ENCODE peak calls at places on chromosomes 11 and 22, in six cellular contexts. Z, C, T, A, F and U are unnamed samples.

GRCh38 chr11:111833524-111833923 is 37.9 kb downstream of the ALG9 start:
- DNase-seq in Z (no peak), C (no peak), T (no peak), A (no peak), F (no peak), U (no peak)

GRCh38 chr22:42695294-42695693 is 25.4 kb downstream of the A4GALT start:
- DNase-seq in Z (no peak), C (no peak), T (no peak), A (no peak), F (peak), U (peak)

GRCh38 chr11:96752221-96752620 is 362.4 kb downstream of the JRKL start:
- DNase-seq in Z (no peak), C (no peak), T (no peak), A (no peak), F (no peak), U (peak)

GRCh38 chr11:101880208-101880607 is 34.6 kb upstream of the CEP126 start:
- DNase-seq in Z (no peak), C (no peak), T (no peak), A (peak), F (no peak), U (peak)

GRCh38 chr11:24163146-24163545 is 333.7 kb upstream of the LUZP2 start:
- DNase-seq in Z (no peak), C (no peak), T (no peak), A (no peak), F (no peak), U (no peak)

GRCh38 chr11:16881074-16881709 is 133.0 kb downstream of the PLEKHA7 start:
- DNase-seq in Z (no peak), C (peak), T (peak), A (no peak), F (peak), U (peak)

GRCh38 chr11:17240780-17241179 is 33.0 kb upstream of the PIK3C2A start:
- DNase-seq in Z (no peak), C (no peak), T (no peak), A (no peak), F (no peak), U (no peak)

GRCh38 chr11:117795726-117796455 is 1.1 kb downstream of the DSCAML1 start:
- DNase-seq in Z (no peak), C (no peak), T (no peak), A (no peak), F (no peak), U (no peak)

GRCh38 chr11:8333431-8334401 is 70.0 kb upstream of the LMO1 start:
- DNase-seq in Z (no peak), C (no peak), T (no peak), A (no peak), F (no peak), U (no peak)

GRCh38 chr11:107496011-107496410 is 38.4 kb upstream of the CWF19L2 start:
- DNase-seq in Z (no peak), C (no peak), T (no peak), A (no peak), F (no peak), U (peak)

GRCh38 chr11:69472766-69473519 is 8.5 kb upstream of the LINC01488 start:
- DNase-seq in Z (peak), C (no peak), T (no peak), A (no peak), F (no peak), U (no peak)

DNA sequence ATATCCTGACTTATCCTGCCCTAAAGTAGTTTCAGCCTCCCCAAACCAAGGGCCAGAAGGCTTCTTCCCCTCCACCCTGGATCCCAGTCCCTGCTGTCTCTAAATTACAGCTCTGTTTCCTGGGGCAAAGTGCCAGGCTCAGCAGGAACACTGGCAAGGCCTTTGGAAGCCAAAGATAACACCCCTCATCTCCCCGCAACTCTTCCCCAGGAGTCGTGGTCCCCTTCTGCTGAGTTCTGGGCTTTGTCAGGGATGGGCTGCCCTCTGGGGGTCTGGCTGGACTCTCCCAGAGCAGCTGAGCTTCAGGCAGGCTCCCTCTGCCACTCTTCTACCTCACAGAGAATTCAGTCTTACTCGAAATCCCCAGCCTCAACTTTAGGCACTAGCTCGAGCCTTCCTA is 53.8 kb upstream of the AMPD3 start:
- DNase-seq in Z (no peak), C (no peak), T (no peak), A (no peak), F (no peak), U (peak)
- TF ChIP-seq CTCF in Z (no peak), C (no peak), T (no peak), A (no peak), F (no peak), U (no peak)

DNA sequence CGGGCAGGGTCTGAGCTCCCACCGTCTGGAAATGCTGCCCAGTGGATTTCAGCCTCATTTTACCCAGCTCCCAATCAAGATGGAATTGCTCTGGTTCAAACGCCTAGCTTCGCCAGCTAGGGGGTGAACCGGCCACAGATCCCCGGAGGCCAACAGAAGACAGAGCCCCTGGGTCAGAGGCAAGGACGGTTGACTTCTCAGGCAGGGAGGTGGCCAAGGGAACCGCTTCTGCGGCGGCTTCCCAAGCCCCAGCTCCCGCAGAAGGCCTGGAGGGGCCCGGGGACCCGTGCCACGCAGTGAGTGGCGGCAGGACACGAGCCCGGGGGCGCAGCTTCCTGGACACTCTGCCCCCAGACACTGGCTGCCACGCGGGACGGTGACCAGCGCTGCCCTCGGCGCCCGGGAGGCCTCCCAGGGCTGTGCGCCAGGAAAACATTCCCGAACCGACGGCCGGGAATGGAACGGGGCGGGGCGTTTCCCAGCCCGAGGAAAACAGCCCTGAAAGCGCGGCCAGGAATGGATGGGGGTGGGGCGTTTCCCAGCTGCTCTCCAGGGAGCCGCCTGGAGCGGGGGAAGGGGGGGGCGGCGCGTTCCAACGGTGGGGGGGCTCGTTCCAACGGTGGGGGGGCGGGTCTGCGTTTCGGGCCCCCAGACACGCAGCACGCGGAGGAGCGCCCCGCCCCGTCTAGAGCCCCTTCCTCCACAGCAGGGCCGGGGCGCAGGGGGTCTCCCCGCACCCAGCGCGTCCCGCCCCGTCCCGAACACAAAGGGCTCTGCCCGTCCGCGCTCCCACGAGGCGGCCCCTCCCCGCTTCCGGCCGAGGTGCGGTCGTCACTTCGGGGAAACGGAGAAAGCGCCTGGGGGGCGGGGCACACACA is 13.5 kb upstream of the B4GALNT4 start:
- DNase-seq in Z (peak), C (peak), T (peak), A (peak), F (peak), U (peak)
- H3K4me3 ChIP-seq in Z (peak), C (peak), T (peak), A (peak), F (peak), U (peak)

GRCh38 chr11:67614730-67615454 is 8.2 kb downstream of the NDUFV1 start:
- DNase-seq in Z (peak), C (no peak), T (no peak), A (no peak), F (no peak), U (no peak)

GRCh38 chr11:67616431-67617242 is 9.9 kb downstream of the NDUFV1 start:
- DNase-seq in Z (no peak), C (no peak), T (no peak), A (no peak), F (no peak), U (no peak)

GRCh38 chr11:67617243-67617953 is 10.7 kb downstream of the NDUFV1 start:
- DNase-seq in Z (no peak), C (no peak), T (no peak), A (no peak), F (no peak), U (no peak)

GRCh38 chr11:67613960-67614715 is 7.4 kb downstream of the NDUFV1 start:
- DNase-seq in Z (peak), C (peak), T (no peak), A (peak), F (peak), U (peak)

DNA sequence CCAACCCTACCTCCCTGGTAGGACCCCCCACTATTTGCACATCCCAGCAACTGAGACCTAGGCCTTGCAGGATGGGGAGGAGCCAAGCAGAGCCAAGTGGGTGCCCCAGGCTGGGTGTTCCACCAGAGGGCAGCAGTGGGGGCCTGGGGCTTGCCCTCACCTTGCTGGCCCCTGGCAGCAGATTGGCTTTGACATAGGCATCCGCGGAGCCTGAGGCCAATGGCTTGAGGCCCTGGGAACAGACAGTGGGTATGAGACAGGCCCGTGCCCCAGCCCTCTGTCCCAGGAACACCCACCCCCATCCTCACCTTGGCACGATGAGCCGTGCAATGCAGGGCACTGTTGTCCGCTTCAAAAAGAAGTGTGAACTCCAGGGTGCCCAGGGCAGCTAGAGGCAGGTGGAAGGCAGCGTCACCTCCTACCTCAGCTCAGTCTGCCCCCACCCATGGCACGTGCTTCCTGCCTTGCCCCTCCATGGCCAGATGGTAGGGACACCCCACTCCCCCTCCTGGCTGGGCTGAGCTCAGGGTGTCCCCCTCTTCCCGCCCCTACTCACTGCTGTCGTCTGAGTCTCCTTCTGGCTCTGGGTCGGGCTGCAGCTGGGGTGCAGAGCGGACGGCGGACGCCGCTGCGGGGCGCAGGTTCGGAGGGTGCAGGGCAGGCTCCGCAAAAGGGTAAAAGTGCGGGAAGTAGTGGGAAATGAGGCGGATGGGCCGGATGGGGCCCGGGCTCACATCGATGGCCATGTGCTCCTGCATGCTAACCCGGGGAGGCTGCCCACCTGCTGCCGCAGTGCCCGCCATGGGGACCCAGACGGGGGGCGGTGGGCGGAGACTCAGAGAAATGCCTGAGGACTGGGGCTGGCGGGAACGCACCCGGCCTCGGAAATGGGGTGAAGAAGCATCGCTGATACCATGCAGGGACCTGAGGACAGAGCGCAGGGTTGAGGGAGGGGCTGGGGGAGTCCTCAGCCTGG is 9.0 kb downstream of the NDUFV1 start:
- DNase-seq in Z (peak), C (peak), T (no peak), A (peak), F (no peak), U (no peak)
- TF ChIP-seq CTCF in Z (no peak), C (no peak), T (no peak), A (peak), F (no peak), U (peak)

GRCh38 chr22:18066181-18066859 is 11.5 kb upstream of the PEX26 start:
- DNase-seq in Z (peak), C (no peak), T (no peak), A (no peak), F (no peak), U (no peak)
- H3K4me3 ChIP-seq in Z (no peak), C (no peak), T (no peak), A (no peak), F (no peak), U (no peak)

GRCh38 chr11:80109652-80110051 is 668.8 kb upstream of the TENM4 start:
- DNase-seq in Z (no peak), C (no peak), T (no peak), A (no peak), F (no peak), U (no peak)

GRCh38 chr11:80103149-80103859 is 662.5 kb upstream of the TENM4 start:
- DNase-seq in Z (no peak), C (no peak), T (no peak), A (no peak), F (no peak), U (peak)

GRCh38 chr11:80109031-80109430 is 668.2 kb upstream of the TENM4 start:
- DNase-seq in Z (no peak), C (no peak), T (no peak), A (no peak), F (no peak), U (no peak)

GRCh38 chr11:80104196-80104595 is 663.4 kb upstream of the TENM4 start:
- DNase-seq in Z (no peak), C (no peak), T (no peak), A (no peak), F (no peak), U (no peak)

GRCh38 chr11:80107415-80107814 is 666.6 kb upstream of the TENM4 start:
- DNase-seq in Z (no peak), C (no peak), T (no peak), A (no peak), F (no peak), U (no peak)
- TF ChIP-seq CTCF in Z (no peak), C (no peak), T (no peak), A (no peak), F (no peak), U (no peak)

GRCh38 chr22:36860017-36860416 is 789 bp upstream of the NCF4 start:
- DNase-seq in Z (no peak), C (no peak), T (no peak), A (no peak), F (no peak), U (no peak)
- H3K4me3 ChIP-seq in Z (no peak), C (no peak), T (no peak), A (no peak), F (no peak), U (no peak)

DNA sequence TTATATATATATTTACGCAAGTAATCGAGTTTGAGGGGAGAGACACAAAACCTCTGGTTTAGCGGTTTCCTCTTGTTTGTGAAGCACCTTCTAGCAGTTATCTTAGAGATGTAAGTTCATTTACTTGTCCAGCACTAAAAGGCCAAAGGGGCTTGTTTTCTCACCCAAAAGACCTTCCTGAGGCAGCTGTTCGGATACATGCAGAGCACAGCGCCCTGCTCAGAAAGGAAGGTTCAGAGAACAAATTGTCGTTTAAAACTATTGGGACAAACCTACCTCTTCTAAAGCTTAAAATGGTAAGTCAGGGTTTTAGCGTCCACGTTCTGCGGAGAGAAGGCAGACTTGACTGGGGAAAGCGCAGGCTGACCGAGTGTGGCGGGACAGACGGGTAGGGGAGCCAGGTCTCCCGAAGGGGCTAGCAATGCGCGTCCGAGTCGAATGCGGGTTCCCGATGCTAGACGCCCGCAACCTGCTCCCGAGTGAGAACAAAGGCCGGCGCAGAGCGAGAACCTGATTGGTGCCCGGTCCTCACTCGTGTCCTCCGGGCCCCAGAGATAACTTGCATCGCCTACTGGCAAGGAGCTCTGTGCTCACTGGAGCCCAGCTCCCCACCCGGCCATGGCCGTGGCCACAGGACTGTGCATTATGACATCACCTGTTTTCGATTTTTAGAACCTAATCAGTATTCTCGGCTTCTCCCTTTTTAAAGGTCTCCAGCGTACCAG is 1.0 kb upstream of the SESN3 start:
- DNase-seq in Z (peak), C (peak), T (peak), A (no peak), F (peak), U (peak)
- TF ChIP-seq CTCF in Z (no peak), C (no peak), T (no peak), A (no peak), F (no peak), U (no peak)

GRCh38 chr11:72737341-72737740 is 14.9 kb downstream of the ARAP1 start:
- DNase-seq in Z (no peak), C (no peak), T (no peak), A (no peak), F (no peak), U (no peak)
- H3K4me3 ChIP-seq in Z (no peak), C (no peak), T (no peak), A (no peak), F (no peak), U (no peak)

GRCh38 chr11:65718531-65718930 is 2.1 kb downstream of the RNASEH2C start:
- DNase-seq in Z (no peak), C (no peak), T (no peak), A (no peak), F (no peak), U (no peak)

GRCh38 chr11:65716294-65716693 is 4.2 kb downstream of the KAT5 start:
- DNase-seq in Z (peak), C (no peak), T (no peak), A (no peak), F (no peak), U (no peak)

GRCh38 chr11:65718964-65719492 is 1.6 kb downstream of the RNASEH2C start:
- DNase-seq in Z (no peak), C (peak), T (no peak), A (no peak), F (no peak), U (peak)

GRCh38 chr11:65717906-65718305 is 2.7 kb downstream of the RNASEH2C start:
- DNase-seq in Z (no peak), C (no peak), T (no peak), A (no peak), F (no peak), U (no peak)

GRCh38 chr11:65716774-65717405 is 3.7 kb downstream of the RNASEH2C start:
- DNase-seq in Z (no peak), C (no peak), T (no peak), A (no peak), F (no peak), U (no peak)
- TF ChIP-seq CTCF in Z (no peak), C (no peak), T (no peak), A (no peak), F (no peak), U (no peak)

GRCh38 chr22:49933236-49933921 is 14.9 kb downstream of the CRELD2 start:
- DNase-seq in Z (peak), C (peak), T (peak), A (no peak), F (peak), U (no peak)
- H3K4me3 ChIP-seq in Z (peak), C (peak), T (no peak), A (no peak), F (peak), U (no peak)